ENCODE peak calls at places on chromosomes 13 and 19, in ten cellular contexts. P is chondrocyte; X is activated T-cell treated with anti-CD3 and anti-CD28 coated beads, Interleukin-2, amount 50 U/mL, for 72 hours; G is tibial artery; T is globus pallidus; K is lower leg skin; R is T follicular helper cell; M is transverse colon; O is colonic mucosa; J is HuH-7.5. S is an unnamed sample.

GRCh38 chr13:43758834-43759233 is 27.9 kb downstream of the ENOX1 start:
- DNase-seq in P (no peak), X (no peak), G (no peak), T (no peak), K (no peak), R (no peak), M (no peak), O (no peak), J (no peak), S (no peak)

GRCh38 chr13:78826936-78827335 is 168.0 kb upstream of the OBI1 start:
- DNase-seq in P (no peak), X (no peak), G (no peak), T (no peak), K (no peak), R (no peak), M (no peak), O (no peak), J (no peak), S (no peak)

GRCh38 chr19:39360599-39360998 is 18.4 kb downstream of the SAMD4B start:
- DNase-seq in P (no peak), X (no peak), G (no peak), T (no peak), K (no peak), R (no peak), M (no peak), O (no peak), J (no peak), S (no peak)

GRCh38 chr13:81116461-81117282 is 775.7 kb upstream of the SPRY2 start:
- DNase-seq in P (no peak), X (no peak), G (no peak), T (no peak), K (no peak), R (no peak), M (no peak), O (no peak), J (no peak), S (no peak)

GRCh38 chr13:114023716-114024602 is 50.1 kb upstream of the C13orf46 start:
- DNase-seq in P (no peak), X (no peak), G (no peak), T (no peak), K (no peak), R (no peak), M (no peak), O (no peak), J (no peak), S (no peak)

GRCh38 chr13:25988655-25989054 is 63.2 kb downstream of the SHISA2 start:
- DNase-seq in P (no peak), X (no peak), G (no peak), T (no peak), K (no peak), R (no peak), M (no peak), O (no peak), J (no peak), S (no peak)

GRCh38 chr19:51695088-51695487 is 2.0 kb downstream of the SPACA6 start:
- DNase-seq in P (no peak), X (no peak), G (no peak), T (no peak), K (no peak), R (no peak), M (no peak), O (no peak), J (no peak), S (no peak)

GRCh38 chr13:112965103-112965502 is 3.9 kb upstream of the MCF2L start:
- DNase-seq in P (peak), X (no peak), G (no peak), T (no peak), K (no peak), R (no peak), M (peak), O (no peak), J (no peak), S (no peak)

GRCh38 chr13:20729633-20730585 is 26.4 kb downstream of the IL17D start:
- DNase-seq in P (no peak), X (no peak), G (no peak), T (no peak), K (no peak), R (no peak), M (no peak), O (no peak), J (no peak), S (no peak)

GRCh38 chr13:51643114-51643881 is 59.0 kb downstream of the WDFY2 start:
- DNase-seq in P (no peak), X (no peak), G (no peak), T (no peak), K (no peak), R (no peak), M (no peak), O (no peak), J (no peak), S (no peak)

GRCh38 chr13:27663947-27664346 is 42.3 kb downstream of the POLR1D start:
- DNase-seq in P (no peak), X (no peak), G (no peak), T (no peak), K (no peak), R (no peak), M (no peak), O (no peak), J (no peak), S (no peak)

GRCh38 chr19:28067882-28068281 is 1145.1 kb downstream of the UQCRFS1 start:
- DNase-seq in P (no peak), X (no peak), G (no peak), T (no peak), K (no peak), R (no peak), M (no peak), O (no peak), J (no peak), S (no peak)

GRCh38 chr19:5083547-5083965 is 114.6 kb downstream of the KDM4B start:
- DNase-seq in P (no peak), X (no peak), G (peak), T (no peak), K (peak), R (no peak), M (no peak), O (no peak), J (no peak), S (no peak)

GRCh38 chr13:111345682-111346081 is 25.2 kb downstream of the TEX29 start:
- DNase-seq in P (no peak), X (no peak), G (no peak), T (no peak), K (no peak), R (no peak), M (no peak), O (no peak), J (no peak), S (no peak)

GRCh38 chr13:23081246-23081645 is 99.5 kb upstream of the SGCG start:
- DNase-seq in P (no peak), X (no peak), G (no peak), T (no peak), K (no peak), R (no peak), M (no peak), O (no peak), J (no peak), S (no peak)

GRCh38 chr19:47110521-47111080 is 3.0 kb downstream of the ZC3H4 start:
- DNase-seq in P (no peak), X (peak), G (no peak), T (no peak), K (no peak), R (peak), M (no peak), O (peak), J (no peak), S (peak)

GRCh38 chr13:57582032-57582431 is 49.5 kb upstream of the PCDH17 start:
- DNase-seq in P (peak), X (no peak), G (no peak), T (no peak), K (no peak), R (no peak), M (no peak), O (no peak), J (no peak), S (no peak)

GRCh38 chr19:56111601-56112312 is 9.3 kb downstream of the ZNF787 start:
- DNase-seq in P (no peak), X (peak), G (no peak), T (no peak), K (no peak), R (no peak), M (peak), O (peak), J (no peak), S (no peak)

GRCh38 chr19:17402982-17403855 is 2.2 kb downstream of the BST2 start:
- DNase-seq in P (no peak), X (peak), G (no peak), T (no peak), K (no peak), R (peak), M (no peak), O (no peak), J (peak), S (peak)

GRCh38 chr13:51097353-51098043 is 13.6 kb downstream of the C13orf42 start:
- DNase-seq in P (no peak), X (no peak), G (no peak), T (no peak), K (no peak), R (no peak), M (no peak), O (no peak), J (no peak), S (no peak)

GRCh38 chr13:23722726-23723453 is 152.7 kb downstream of the TNFRSF19 start:
- DNase-seq in P (no peak), X (no peak), G (no peak), T (no peak), K (no peak), R (no peak), M (no peak), O (no peak), J (no peak), S (no peak)

GRCh38 chr19:43779147-43779819 is 1.5 kb downstream of the KCNN4 start:
- DNase-seq in P (peak), X (no peak), G (no peak), T (no peak), K (no peak), R (no peak), M (peak), O (peak), J (no peak), S (no peak)

GRCh38 chr19:3849092-3849491 is 19.7 kb downstream of the ZFR2 start:
- DNase-seq in P (no peak), X (peak), G (no peak), T (no peak), K (no peak), R (peak), M (peak), O (no peak), J (peak), S (peak)

GRCh38 chr19:12647490-12648071 is 19.0 kb downstream of the MAN2B1 start:
- DNase-seq in P (no peak), X (no peak), G (no peak), T (no peak), K (peak), R (no peak), M (peak), O (peak), J (no peak), S (peak)

GRCh38 chr19:31231181-31231580 is 118.1 kb downstream of the TSHZ3 start:
- DNase-seq in P (no peak), X (no peak), G (no peak), T (no peak), K (no peak), R (no peak), M (no peak), O (no peak), J (no peak), S (no peak)

GRCh38 chr13:112943309-112944125 is 25.5 kb upstream of the MCF2L start:
- DNase-seq in P (no peak), X (peak), G (no peak), T (peak), K (no peak), R (no peak), M (peak), O (peak), J (peak), S (no peak)

GRCh38 chr13:27183561-27184147 is 12.0 kb upstream of the USP12 start:
- DNase-seq in P (no peak), X (no peak), G (no peak), T (no peak), K (no peak), R (no peak), M (no peak), O (no peak), J (no peak), S (no peak)

GRCh38 chr13:98910501-98910951 is 67.3 kb downstream of the DOCK9 start:
- DNase-seq in P (no peak), X (peak), G (peak), T (no peak), K (no peak), R (peak), M (no peak), O (no peak), J (no peak), S (no peak)

GRCh38 chr19:3154957-3155736 is 19.3 kb downstream of the GNA15 start:
- DNase-seq in P (no peak), X (peak), G (peak), T (no peak), K (peak), R (peak), M (peak), O (peak), J (no peak), S (peak)

S was measured in effector CD8-positive, alpha-beta T cell.